ENCODE peak calls at places on chromosome 11, in six cellular contexts. One of them, this sample, is unnamed.

GRCh38 chr11:298406-299065 is 790 bp downstream of the IFITM5 start:
- DNase-seq in tibial nerve: no peak
- DNase-seq in kidney epithelial cell: no peak
- DNase-seq in psoas muscle: peak; percentile 42
- DNase-seq in pancreas: no peak
- DNase-seq in vagina: no peak
- DNase-seq in this sample: no peak

GRCh38 chr11:125933030-125933813 is 12.6 kb upstream of the VSIG10L2 start:
- DNase-seq in tibial nerve: no peak
- DNase-seq in kidney epithelial cell: no peak
- DNase-seq in psoas muscle: no peak
- DNase-seq in pancreas: no peak
- DNase-seq in vagina: no peak
- DNase-seq in this sample: no peak

GRCh38 chr11:93330446-93330984 is at the start of gene DEUP1:
- DNase-seq in tibial nerve: no peak
- DNase-seq in kidney epithelial cell: no peak
- DNase-seq in psoas muscle: peak; percentile 52
- DNase-seq in pancreas: peak; percentile 66
- DNase-seq in vagina: no peak
- DNase-seq in this sample: no peak

GRCh38 chr11:93487032-93487483 is 56.1 kb downstream of the SMCO4 start:
- DNase-seq in tibial nerve: no peak
- DNase-seq in kidney epithelial cell: no peak
- DNase-seq in psoas muscle: no peak
- DNase-seq in pancreas: no peak
- DNase-seq in vagina: no peak
- DNase-seq in this sample: no peak

GRCh38 chr11:19306570-19306969 is 65.8 kb upstream of the E2F8 start:
- DNase-seq in tibial nerve: no peak
- DNase-seq in kidney epithelial cell: no peak
- DNase-seq in psoas muscle: no peak
- DNase-seq in pancreas: no peak
- DNase-seq in vagina: no peak
- DNase-seq in this sample: no peak

GRCh38 chr11:112320668-112321067 is 60.0 kb upstream of the PLET1 start:
- DNase-seq in tibial nerve: peak; percentile 51
- DNase-seq in kidney epithelial cell: peak; percentile 56
- DNase-seq in psoas muscle: peak; percentile 73
- DNase-seq in pancreas: peak; percentile 38
- DNase-seq in vagina: peak; percentile 72
- DNase-seq in this sample: no peak

GRCh38 chr11:119337581-119338317 is 2.9 kb downstream of the C1QTNF5 start:
- DNase-seq in tibial nerve: no peak
- DNase-seq in kidney epithelial cell: no peak
- DNase-seq in psoas muscle: no peak
- DNase-seq in pancreas: no peak
- DNase-seq in vagina: no peak
- DNase-seq in this sample: no peak

GRCh38 chr11:76910620-76911414 is 50.1 kb downstream of the ACER3 start:
- DNase-seq in tibial nerve: peak; percentile 41
- DNase-seq in kidney epithelial cell: no peak
- DNase-seq in psoas muscle: peak; percentile 50
- DNase-seq in pancreas: peak; percentile 20
- DNase-seq in vagina: no peak
- DNase-seq in this sample: no peak

GRCh38 chr11:76207642-76208378 is 1.5 kb upstream of the WNT11 start:
- DNase-seq in tibial nerve: peak; percentile 67
- DNase-seq in kidney epithelial cell: peak; percentile 16
- DNase-seq in psoas muscle: peak; percentile 90
- DNase-seq in pancreas: peak; percentile 82
- DNase-seq in vagina: no peak
- DNase-seq in this sample: no peak

DNA sequence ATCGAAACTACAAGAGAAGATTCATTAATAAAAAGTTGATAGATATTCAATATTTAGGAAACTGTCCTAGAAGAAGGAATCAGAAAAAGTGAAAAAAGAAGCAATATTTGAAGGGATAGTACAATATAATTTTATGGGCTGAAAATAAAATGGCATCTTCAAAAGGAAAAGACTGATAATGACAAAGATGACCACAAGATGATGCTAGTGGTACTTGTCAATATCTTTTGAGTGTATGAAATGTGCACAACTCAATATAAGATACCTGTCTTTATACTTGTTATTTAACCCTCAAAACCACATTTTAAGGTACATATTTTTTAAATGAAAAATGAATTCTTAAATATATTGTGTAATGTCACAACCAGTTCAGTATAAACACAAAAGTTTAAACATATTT is 1059.6 kb upstream of the RAG2 start:
- DNase-seq in tibial nerve: no peak
- DNase-seq in kidney epithelial cell: no peak
- DNase-seq in psoas muscle: no peak
- DNase-seq in pancreas: no peak
- DNase-seq in vagina: no peak
- DNase-seq in this sample: no peak
- TF ChIP-seq CTCF in tibial nerve: no peak
- TF ChIP-seq CTCF in kidney epithelial cell: peak; percentile 26
- TF ChIP-seq CTCF in psoas muscle: no peak
- TF ChIP-seq CTCF in pancreas: no peak
- TF ChIP-seq CTCF in vagina: no peak
- TF ChIP-seq CTCF in this sample: peak; percentile 47

DNA sequence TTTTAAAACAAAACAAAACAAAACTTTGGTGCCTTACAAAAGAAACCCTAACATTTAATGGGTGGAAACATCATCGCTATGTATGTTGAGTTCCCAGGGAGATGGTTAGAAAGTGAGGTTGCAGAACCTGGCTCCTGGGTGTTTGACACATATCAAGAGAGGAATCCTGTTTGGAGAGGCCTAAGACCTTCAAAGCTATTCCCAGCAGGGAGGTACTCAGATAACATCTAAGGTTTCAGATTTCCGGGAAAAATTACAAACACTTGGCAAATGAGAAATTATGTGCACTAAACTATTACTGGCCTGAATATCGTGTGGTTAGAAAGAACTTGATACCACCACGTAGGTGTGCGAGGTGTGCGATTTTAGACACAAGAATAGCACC is 18.5 kb downstream of the TRIM5 start:
- DNase-seq in tibial nerve: no peak
- DNase-seq in kidney epithelial cell: no peak
- DNase-seq in psoas muscle: no peak
- DNase-seq in pancreas: no peak
- DNase-seq in vagina: no peak
- DNase-seq in this sample: no peak
- H3K36me3 ChIP-seq in tibial nerve: no peaks in the 10 kb centered on the region
- H3K36me3 ChIP-seq in kidney epithelial cell: no peaks in the 10 kb centered on the region
- H3K36me3 ChIP-seq in psoas muscle: peaks cover 22% of the 10 kb centered on the region
- H3K36me3 ChIP-seq in pancreas: no peaks in the 10 kb centered on the region
- H3K36me3 ChIP-seq in vagina: peaks cover 44% of the 10 kb centered on the region
- H3K36me3 ChIP-seq in this sample: peaks cover 6% of the 10 kb centered on the region

GRCh38 chr11:72592698-72593097 is 81.5 kb downstream of the PDE2A start:
- DNase-seq in tibial nerve: no peak
- DNase-seq in kidney epithelial cell: no peak
- DNase-seq in psoas muscle: no peak
- DNase-seq in pancreas: no peak
- DNase-seq in vagina: no peak
- DNase-seq in this sample: no peak
- H3K27me3 ChIP-seq in tibial nerve: no peaks in the 10 kb centered on the region
- H3K27me3 ChIP-seq in kidney epithelial cell: peaks cover 79% of the 10 kb centered on the region
- H3K27me3 ChIP-seq in psoas muscle: peaks cover 32% of the 10 kb centered on the region
- H3K27me3 ChIP-seq in pancreas: no peaks in the 10 kb centered on the region
- H3K27me3 ChIP-seq in vagina: no peaks in the 10 kb centered on the region
- H3K27me3 ChIP-seq in this sample: peaks cover 61% of the 10 kb centered on the region

GRCh38 chr11:99814738-99815137 is 794.0 kb downstream of the CNTN5 start:
- DNase-seq in tibial nerve: no peak
- DNase-seq in kidney epithelial cell: no peak
- DNase-seq in psoas muscle: no peak
- DNase-seq in pancreas: no peak
- DNase-seq in vagina: no peak
- DNase-seq in this sample: no peak
- TF ChIP-seq CTCF in tibial nerve: no peak
- TF ChIP-seq CTCF in kidney epithelial cell: peak; percentile 3
- TF ChIP-seq CTCF in psoas muscle: no peak
- TF ChIP-seq CTCF in pancreas: no peak
- TF ChIP-seq CTCF in vagina: no peak
- TF ChIP-seq CTCF in this sample: no peak

DNA sequence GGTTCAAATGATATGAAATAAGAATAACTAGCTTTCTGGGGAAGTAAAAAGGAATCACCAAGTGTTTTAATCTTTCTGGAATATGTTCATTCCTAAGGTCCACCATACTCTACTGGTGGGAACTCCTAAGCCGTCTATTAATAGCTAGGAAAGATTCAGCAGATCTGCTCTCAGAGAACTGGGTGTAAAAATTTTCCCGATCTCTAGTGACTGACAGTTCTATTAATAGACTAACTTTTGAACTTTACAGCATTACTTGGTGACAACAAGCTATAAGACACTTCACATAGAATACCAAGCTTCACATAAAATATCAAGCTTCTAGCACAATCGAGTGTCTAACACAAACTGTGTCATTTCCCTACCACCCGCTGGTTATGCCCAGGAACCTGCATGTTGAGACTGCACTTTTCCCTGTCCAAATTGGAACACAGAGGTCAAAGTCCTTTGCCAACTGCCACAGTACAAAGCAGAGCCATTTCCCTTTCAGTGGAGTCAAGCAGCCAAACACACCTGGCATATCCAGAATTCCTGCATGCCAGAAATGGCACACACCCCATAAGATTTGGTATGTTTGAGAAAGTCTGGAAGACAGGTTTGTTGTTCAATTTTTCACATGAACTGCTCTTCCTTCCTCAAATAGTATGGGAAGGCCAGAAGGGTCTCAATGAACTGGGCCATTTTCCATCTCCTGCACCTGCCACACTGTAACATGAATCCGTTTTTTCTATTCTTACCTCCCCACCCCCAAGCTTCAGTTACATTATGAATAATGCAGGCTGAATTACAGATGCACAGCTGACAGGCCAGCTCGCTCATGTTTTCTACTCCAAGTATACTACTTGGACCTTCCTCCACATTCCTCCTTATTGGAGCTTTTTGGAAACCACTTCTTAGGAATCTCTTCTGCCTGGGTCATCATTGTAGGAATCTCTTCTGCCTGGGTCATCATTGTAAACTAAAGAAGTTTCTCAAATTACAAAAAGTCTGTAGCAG is 3.7 kb downstream of the OSBP start:
- DNase-seq in tibial nerve: no peak
- DNase-seq in kidney epithelial cell: no peak
- DNase-seq in psoas muscle: no peak
- DNase-seq in pancreas: peak; percentile 72
- DNase-seq in vagina: no peak
- DNase-seq in this sample: no peak
- H3K36me3 ChIP-seq in tibial nerve: peaks cover 5% of the 10 kb centered on the region
- H3K36me3 ChIP-seq in kidney epithelial cell: peaks cover 4% of the 10 kb centered on the region
- H3K36me3 ChIP-seq in psoas muscle: peaks cover 37% of the 10 kb centered on the region
- H3K36me3 ChIP-seq in pancreas: no peaks in the 10 kb centered on the region
- H3K36me3 ChIP-seq in vagina: peaks cover 35% of the 10 kb centered on the region
- H3K36me3 ChIP-seq in this sample: peaks cover 10% of the 10 kb centered on the region